ENCODE peak calls at places on chromosomes 13 and 19, in eight cellular contexts. C is pancreas; Q is CD4-positive, CD25-positive, alpha-beta regulatory T cell; H is neuronal stem cell; P is spleen; K is heart right ventricle; B is bronchial epithelial cell; A is SK-N-SH. T is an unnamed sample. For H3K36me3, the result is how much of the 10 kb centered on the place peaks cover.

GRCh38 chr19:11578342-11579142 is 1.1 kb upstream of the ACP5 start:
- DNase-seq in C (peak), Q (peak), H (no peak), P (peak), K (peak), B (no peak), A (peak), T (peak)

GRCh38 chr13:69856331-69856730 is 251.3 kb upstream of the ATXN8OS start:
- DNase-seq in C (no peak), Q (no peak), H (peak), P (no peak), K (no peak), B (peak), A (no peak), T (no peak)

GRCh38 chr19:3324405-3324856 is 42.0 kb upstream of the NFIC start:
- DNase-seq in C (peak), Q (peak), H (no peak), P (peak), K (no peak), B (no peak), A (peak), T (peak)

GRCh38 chr19:42465827-42466280 is 23.1 kb upstream of the CXCL17 start:
- DNase-seq in C (no peak), Q (no peak), H (no peak), P (peak), K (no peak), B (no peak), A (no peak), T (peak)

GRCh38 chr13:75329097-75329496 is 152.9 kb downstream of the TBC1D4 start:
- DNase-seq in C (no peak), Q (no peak), H (no peak), P (no peak), K (no peak), B (no peak), A (no peak), T (no peak)

GRCh38 chr13:94217370-94217769 is 262.1 kb downstream of the DCT start:
- DNase-seq in C (no peak), Q (no peak), H (no peak), P (no peak), K (no peak), B (no peak), A (no peak), T (no peak)

GRCh38 chr13:38008636-38009035 is 139.1 kb upstream of the TRPC4 start:
- DNase-seq in C (no peak), Q (no peak), H (no peak), P (no peak), K (no peak), B (peak), A (no peak), T (no peak)

GRCh38 chr13:42740753-42741152 is 40.6 kb upstream of the FAM216B start:
- DNase-seq in C (peak), Q (no peak), H (no peak), P (no peak), K (peak), B (peak), A (peak), T (no peak)

GRCh38 chr19:32372726-32373613 is 27.6 kb downstream of the ZNF507 start:
- DNase-seq in C (no peak), Q (no peak), H (no peak), P (no peak), K (no peak), B (no peak), A (no peak), T (no peak)

GRCh38 chr19:49552749-49553148 is 24.9 kb downstream of the RCN3 start:
- DNase-seq in C (no peak), Q (peak), H (no peak), P (no peak), K (no peak), B (no peak), A (no peak), T (no peak)

GRCh38 chr19:29628661-29629385 is 22.7 kb downstream of the POP4 start:
- DNase-seq in C (no peak), Q (no peak), H (no peak), P (peak), K (no peak), B (no peak), A (peak), T (no peak)

GRCh38 chr19:17281391-17282304 is at the start of gene ANKLE1:
- DNase-seq in C (no peak), Q (peak), H (no peak), P (peak), K (no peak), B (no peak), A (peak), T (peak)

GRCh38 chr13:75550159-75550567 is 572 bp downstream of the UCHL3 start:
- DNase-seq in C (no peak), Q (peak), H (no peak), P (no peak), K (peak), B (peak), A (peak), T (no peak)

GRCh38 chr13:111043575-111043982 is 71.5 kb upstream of the ARHGEF7 start:
- DNase-seq in C (no peak), Q (peak), H (no peak), P (no peak), K (peak), B (no peak), A (no peak), T (no peak)

GRCh38 chr19:17718988-17719711 is at the start of gene MAP1S:
- DNase-seq in C (peak), Q (peak), H (peak), P (peak), K (peak), B (peak), A (peak), T (peak)

GRCh38 chr13:106376411-106377112 is 158.9 kb downstream of the EFNB2 start:
- DNase-seq in C (no peak), Q (no peak), H (no peak), P (no peak), K (no peak), B (peak), A (no peak), T (no peak)

GRCh38 chr19:28609944-28610343 is 603.0 kb downstream of the UQCRFS1 start:
- DNase-seq in C (no peak), Q (no peak), H (no peak), P (no peak), K (no peak), B (no peak), A (no peak), T (no peak)

GRCh38 chr13:47800593-47800992 is 200.5 kb downstream of the SUCLA2 start:
- DNase-seq in C (no peak), Q (no peak), H (no peak), P (no peak), K (no peak), B (no peak), A (no peak), T (no peak)

GRCh38 chr13:30148171-30148754 is 159.1 kb downstream of the KATNAL1 start:
- DNase-seq in C (no peak), Q (peak), H (no peak), P (peak), K (no peak), B (no peak), A (no peak), T (no peak)

GRCh38 chr13:28579334-28579733 is 79.6 kb upstream of the POMP start:
- DNase-seq in C (no peak), Q (no peak), H (no peak), P (no peak), K (no peak), B (no peak), A (no peak), T (peak)

GRCh38 chr19:13053761-13054604 is 48.7 kb downstream of the LYL1 start:
- DNase-seq in C (peak), Q (no peak), H (peak), P (no peak), K (peak), B (peak), A (peak), T (peak)

GRCh38 chr13:28611654-28612131 is 47.2 kb upstream of the POMP start:
- DNase-seq in C (no peak), Q (peak), H (no peak), P (no peak), K (no peak), B (no peak), A (no peak), T (no peak)

GRCh38 chr13:95492044-95492801 is 60.3 kb upstream of the CLDN10 start:
- DNase-seq in C (no peak), Q (no peak), H (no peak), P (no peak), K (no peak), B (peak), A (no peak), T (no peak)

GRCh38 chr19:35633727-35634440 is 5.0 kb downstream of the RBM42 start:
- DNase-seq in C (no peak), Q (no peak), H (no peak), P (no peak), K (no peak), B (no peak), A (no peak), T (peak)
- H3K36me3 ChIP-seq in C (under half), Q (half or more), H (under half), P (half or more), K (under half), B (under half), A (under half), T (under half)

DNA sequence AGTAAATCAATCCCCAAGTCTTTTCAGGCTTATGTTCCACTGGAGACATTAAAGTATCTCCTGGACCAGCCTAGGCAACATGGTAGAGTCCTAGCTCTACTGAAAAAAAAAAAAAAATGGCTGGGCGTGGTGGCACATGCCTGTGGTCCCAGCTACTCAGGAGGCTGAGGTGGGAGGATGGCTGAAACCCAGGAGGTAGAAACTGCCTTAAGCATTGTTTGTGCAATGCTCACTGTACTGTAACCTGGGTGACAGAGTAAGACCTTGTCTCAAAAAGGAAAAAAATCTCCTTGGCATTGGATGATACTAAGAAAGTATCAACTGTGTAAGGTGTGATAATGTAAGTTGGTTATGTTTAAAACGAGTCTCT is 8.8 kb downstream of the KLK8 start:
- DNase-seq in C (no peak), Q (no peak), H (no peak), P (no peak), K (no peak), B (peak), A (no peak), T (no peak)
- H3K4me3 ChIP-seq in C (no peak), Q (no peak), H (no peak), P (no peak), K (no peak), B (no peak), A (no peak), T (no peak)

DNA sequence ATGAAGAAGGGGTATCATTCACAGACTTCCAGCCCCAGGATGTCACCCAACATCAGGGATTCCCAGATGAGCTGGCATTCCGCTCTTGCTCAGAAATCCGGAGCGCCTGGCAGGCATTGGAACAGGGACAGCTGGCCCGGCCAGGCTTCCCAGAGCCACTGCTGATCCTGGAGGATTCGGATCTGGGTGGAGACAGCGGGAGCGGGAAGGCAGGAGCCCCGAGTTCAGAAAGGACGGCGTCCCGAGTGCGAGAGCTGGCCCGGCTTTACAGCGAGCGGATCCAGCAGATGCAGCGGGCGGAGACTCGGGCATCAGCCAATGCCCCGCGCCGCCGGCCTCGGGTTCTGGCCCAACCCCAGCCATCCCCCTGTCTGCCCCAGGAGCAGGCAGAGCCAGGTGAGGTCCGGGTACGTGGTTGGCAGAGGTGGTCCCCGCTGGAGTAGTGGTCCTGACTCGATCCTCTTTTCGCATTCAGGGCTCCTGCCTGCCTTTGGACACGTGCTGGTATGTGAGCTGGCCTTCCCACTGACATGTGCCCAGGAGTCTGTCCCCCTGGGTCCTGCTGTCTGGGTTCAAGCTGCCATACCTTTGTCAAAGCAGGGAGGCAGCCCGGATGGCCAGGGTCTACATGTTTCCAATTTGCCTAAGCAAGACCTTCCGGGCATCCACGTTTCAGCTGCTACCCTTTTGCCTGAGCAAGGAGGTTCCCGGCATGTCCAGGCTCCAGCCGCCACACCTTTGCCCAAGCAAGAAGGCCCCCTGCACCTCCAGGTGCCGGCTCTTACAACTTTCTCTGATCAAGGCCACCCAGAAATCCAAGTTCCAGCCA is 11.0 kb downstream of the PLEKHG2 start:
- DNase-seq in C (no peak), Q (no peak), H (no peak), P (peak), K (peak), B (no peak), A (no peak), T (peak)
- H3K36me3 ChIP-seq in C (under half), Q (under half), H (half or more), P (half or more), K (under half), B (under half), A (under half), T (under half)

GRCh38 chr19:45816236-45817009 is 1.3 kb upstream of the RSPH6A start:
- DNase-seq in C (no peak), Q (no peak), H (no peak), P (no peak), K (no peak), B (no peak), A (peak), T (peak)

GRCh38 chr19:45817725-45818301 is 2.7 kb upstream of the RSPH6A start:
- DNase-seq in C (peak), Q (no peak), H (no peak), P (peak), K (no peak), B (peak), A (peak), T (peak)

GRCh38 chr19:45815501-45816216 is 551 bp upstream of the RSPH6A start:
- DNase-seq in C (no peak), Q (no peak), H (peak), P (no peak), K (peak), B (no peak), A (peak), T (peak)

GRCh38 chr19:45814851-45815481 is at the start of gene RSPH6A:
- DNase-seq in C (no peak), Q (no peak), H (no peak), P (no peak), K (no peak), B (no peak), A (no peak), T (peak)

DNA sequence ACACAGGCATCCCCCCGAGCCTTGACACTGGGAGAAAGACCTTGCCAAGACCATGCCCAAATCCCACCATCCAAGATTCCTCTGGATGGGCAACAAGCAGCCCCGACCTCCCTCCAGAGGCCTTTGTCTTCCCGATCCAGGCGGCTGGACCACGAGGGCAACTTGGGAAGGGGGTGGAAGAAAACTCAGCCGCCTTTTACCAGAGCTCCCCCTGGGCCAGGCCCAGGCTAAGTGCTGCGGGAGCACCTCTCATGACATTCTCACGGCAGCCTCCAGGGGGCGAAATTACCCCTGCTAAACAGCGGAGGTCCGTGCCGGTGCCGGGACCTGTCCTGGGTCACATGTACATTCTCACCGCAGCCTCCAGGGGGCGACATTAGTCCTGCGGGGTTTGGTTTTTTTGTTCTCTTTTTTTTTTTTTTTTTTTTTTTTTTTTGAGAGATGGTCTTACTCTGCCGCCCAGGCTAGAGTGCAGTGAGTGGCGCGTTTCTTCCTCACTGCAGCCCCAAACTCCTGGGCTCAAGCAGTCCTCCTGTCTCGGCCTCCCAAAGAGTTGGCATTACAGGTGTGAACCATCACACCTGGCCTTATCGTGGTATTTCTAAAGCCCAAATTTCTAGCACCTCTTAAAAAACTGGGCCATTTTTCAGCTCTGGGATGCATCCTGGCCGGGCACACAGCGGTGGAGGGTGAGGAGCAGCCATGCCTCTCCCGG is 2.1 kb upstream of the RSPH6A start:
- DNase-seq in C (peak), Q (peak), H (peak), P (peak), K (peak), B (peak), A (peak), T (peak)
- H3K4me3 ChIP-seq in C (no peak), Q (no peak), H (peak), P (no peak), K (no peak), B (no peak), A (peak), T (peak)

GRCh38 chr13:21399741-21400140 is 59.4 kb downstream of the ZDHHC20 start:
- DNase-seq in C (no peak), Q (peak), H (no peak), P (no peak), K (no peak), B (no peak), A (no peak), T (no peak)

GRCh38 chr13:21405309-21405708 is 53.8 kb downstream of the ZDHHC20 start:
- DNase-seq in C (no peak), Q (no peak), H (no peak), P (no peak), K (no peak), B (peak), A (no peak), T (no peak)

GRCh38 chr13:21402586-21403307 is 56.4 kb downstream of the ZDHHC20 start:
- DNase-seq in C (no peak), Q (no peak), H (no peak), P (no peak), K (no peak), B (peak), A (no peak), T (no peak)
- H3K36me3 ChIP-seq in C (under half), Q (under half), H (under half), P (half or more), K (under half), B (under half), A (under half), T (under half)

GRCh38 chr19:7598180-7598579 is 2.5 kb downstream of the CAMSAP3 start:
- DNase-seq in C (no peak), Q (no peak), H (no peak), P (no peak), K (no peak), B (no peak), A (no peak), T (peak)

GRCh38 chr19:7595466-7596133 is at the start of gene CAMSAP3:
- DNase-seq in C (peak), Q (peak), H (peak), P (no peak), K (no peak), B (no peak), A (peak), T (peak)

GRCh38 chr19:7600721-7601120 is 5.1 kb downstream of the CAMSAP3 start:
- DNase-seq in C (no peak), Q (no peak), H (no peak), P (no peak), K (no peak), B (no peak), A (no peak), T (no peak)

GRCh38 chr19:7597689-7598088 is 2.0 kb downstream of the CAMSAP3 start:
- DNase-seq in C (no peak), Q (no peak), H (no peak), P (no peak), K (no peak), B (no peak), A (no peak), T (peak)

GRCh38 chr19:7596191-7596937 is 701 bp downstream of the CAMSAP3 start:
- DNase-seq in C (peak), Q (no peak), H (no peak), P (no peak), K (no peak), B (no peak), A (peak), T (peak)
- H3K4me3 ChIP-seq in C (peak), Q (no peak), H (peak), P (peak), K (no peak), B (peak), A (no peak), T (peak)